ENCODE peak calls at places on chromosomes 12 and 14, in nine cellular contexts. One of them, this sample, is unnamed.

GRCh38 chr12:131530041-131530332 is 180.9 kb upstream of the SFSWAP start:
- DNase-seq in testis: no peak
- DNase-seq in suprapubic skin: no peak
- DNase-seq in upper lobe of right lung: no peak
- DNase-seq in tibial artery: no peak
- DNase-seq in OCI-LY7: no peak
- DNase-seq in mesendoderm: no peak
- DNase-seq in tibial nerve: no peak
- DNase-seq in gastrocnemius medialis: no peak
- DNase-seq in this sample: no peak

GRCh38 chr12:2772370-2772769 is 22.4 kb upstream of the FKBP4 start:
- DNase-seq in testis: no peak
- DNase-seq in suprapubic skin: no peak
- DNase-seq in upper lobe of right lung: no peak
- DNase-seq in tibial artery: no peak
- DNase-seq in OCI-LY7: no peak
- DNase-seq in mesendoderm: no peak
- DNase-seq in tibial nerve: no peak
- DNase-seq in gastrocnemius medialis: no peak
- DNase-seq in this sample: no peak

GRCh38 chr12:131056626-131057025 is 102.9 kb downstream of the ADGRD1 start:
- DNase-seq in testis: no peak
- DNase-seq in suprapubic skin: no peak
- DNase-seq in upper lobe of right lung: no peak
- DNase-seq in tibial artery: no peak
- DNase-seq in OCI-LY7: no peak
- DNase-seq in mesendoderm: no peak
- DNase-seq in tibial nerve: peak; percentile 10
- DNase-seq in gastrocnemius medialis: no peak
- DNase-seq in this sample: no peak

GRCh38 chr12:53221203-53222076 is 10.6 kb downstream of the RARG start:
- DNase-seq in testis: peak; percentile 64
- DNase-seq in suprapubic skin: peak; percentile 85
- DNase-seq in upper lobe of right lung: peak; percentile 92
- DNase-seq in tibial artery: peak; percentile 55
- DNase-seq in OCI-LY7: peak; percentile 65
- DNase-seq in mesendoderm: peak; percentile 82
- DNase-seq in tibial nerve: peak; percentile 39
- DNase-seq in gastrocnemius medialis: peak; percentile 47
- DNase-seq in this sample: peak; percentile 56

GRCh38 chr14:91317381-91318313 is 73.1 kb upstream of the GPR68 start:
- DNase-seq in testis: peak; percentile 80
- DNase-seq in suprapubic skin: peak; percentile 82
- DNase-seq in upper lobe of right lung: peak; percentile 93
- DNase-seq in tibial artery: peak; percentile 42
- DNase-seq in OCI-LY7: peak; percentile 53
- DNase-seq in mesendoderm: no peak
- DNase-seq in tibial nerve: no peak
- DNase-seq in gastrocnemius medialis: no peak
- DNase-seq in this sample: peak; percentile 75

GRCh38 chr12:101707131-101707782 is 9.8 kb downstream of the CHPT1 start:
- DNase-seq in testis: no peak
- DNase-seq in suprapubic skin: no peak
- DNase-seq in upper lobe of right lung: no peak
- DNase-seq in tibial artery: no peak
- DNase-seq in OCI-LY7: no peak
- DNase-seq in mesendoderm: no peak
- DNase-seq in tibial nerve: no peak
- DNase-seq in gastrocnemius medialis: no peak
- DNase-seq in this sample: no peak

GRCh38 chr12:55935742-55936151 is 4.8 kb downstream of the DGKA start:
- DNase-seq in testis: peak; percentile 33
- DNase-seq in suprapubic skin: no peak
- DNase-seq in upper lobe of right lung: peak; percentile 66
- DNase-seq in tibial artery: no peak
- DNase-seq in OCI-LY7: no peak
- DNase-seq in mesendoderm: no peak
- DNase-seq in tibial nerve: no peak
- DNase-seq in gastrocnemius medialis: no peak
- DNase-seq in this sample: no peak

GRCh38 chr14:91241848-91242247 is 2.7 kb downstream of the GPR68 start:
- DNase-seq in testis: no peak
- DNase-seq in suprapubic skin: no peak
- DNase-seq in upper lobe of right lung: no peak
- DNase-seq in tibial artery: no peak
- DNase-seq in OCI-LY7: peak; percentile 88
- DNase-seq in mesendoderm: no peak
- DNase-seq in tibial nerve: no peak
- DNase-seq in gastrocnemius medialis: no peak
- DNase-seq in this sample: no peak

GRCh38 chr12:96906498-96906848 is 584 bp upstream of the NEDD1 start:
- DNase-seq in testis: no peak
- DNase-seq in suprapubic skin: no peak
- DNase-seq in upper lobe of right lung: no peak
- DNase-seq in tibial artery: no peak
- DNase-seq in OCI-LY7: no peak
- DNase-seq in mesendoderm: no peak
- DNase-seq in tibial nerve: no peak
- DNase-seq in gastrocnemius medialis: no peak
- DNase-seq in this sample: no peak

GRCh38 chr12:13784504-13784903 is 196.9 kb downstream of the GRIN2B start:
- DNase-seq in testis: no peak
- DNase-seq in suprapubic skin: no peak
- DNase-seq in upper lobe of right lung: no peak
- DNase-seq in tibial artery: no peak
- DNase-seq in OCI-LY7: no peak
- DNase-seq in mesendoderm: no peak
- DNase-seq in tibial nerve: no peak
- DNase-seq in gastrocnemius medialis: no peak
- DNase-seq in this sample: no peak

GRCh38 chr14:72614891-72615410 is 278.9 kb downstream of the DPF3 start:
- DNase-seq in testis: no peak
- DNase-seq in suprapubic skin: no peak
- DNase-seq in upper lobe of right lung: no peak
- DNase-seq in tibial artery: no peak
- DNase-seq in OCI-LY7: no peak
- DNase-seq in mesendoderm: no peak
- DNase-seq in tibial nerve: no peak
- DNase-seq in gastrocnemius medialis: no peak
- DNase-seq in this sample: no peak

GRCh38 chr12:127362121-127362520 is 904.8 kb upstream of the TMEM132C start:
- DNase-seq in testis: no peak
- DNase-seq in suprapubic skin: no peak
- DNase-seq in upper lobe of right lung: no peak
- DNase-seq in tibial artery: no peak
- DNase-seq in OCI-LY7: no peak
- DNase-seq in mesendoderm: no peak
- DNase-seq in tibial nerve: no peak
- DNase-seq in gastrocnemius medialis: no peak
- DNase-seq in this sample: no peak

DNA sequence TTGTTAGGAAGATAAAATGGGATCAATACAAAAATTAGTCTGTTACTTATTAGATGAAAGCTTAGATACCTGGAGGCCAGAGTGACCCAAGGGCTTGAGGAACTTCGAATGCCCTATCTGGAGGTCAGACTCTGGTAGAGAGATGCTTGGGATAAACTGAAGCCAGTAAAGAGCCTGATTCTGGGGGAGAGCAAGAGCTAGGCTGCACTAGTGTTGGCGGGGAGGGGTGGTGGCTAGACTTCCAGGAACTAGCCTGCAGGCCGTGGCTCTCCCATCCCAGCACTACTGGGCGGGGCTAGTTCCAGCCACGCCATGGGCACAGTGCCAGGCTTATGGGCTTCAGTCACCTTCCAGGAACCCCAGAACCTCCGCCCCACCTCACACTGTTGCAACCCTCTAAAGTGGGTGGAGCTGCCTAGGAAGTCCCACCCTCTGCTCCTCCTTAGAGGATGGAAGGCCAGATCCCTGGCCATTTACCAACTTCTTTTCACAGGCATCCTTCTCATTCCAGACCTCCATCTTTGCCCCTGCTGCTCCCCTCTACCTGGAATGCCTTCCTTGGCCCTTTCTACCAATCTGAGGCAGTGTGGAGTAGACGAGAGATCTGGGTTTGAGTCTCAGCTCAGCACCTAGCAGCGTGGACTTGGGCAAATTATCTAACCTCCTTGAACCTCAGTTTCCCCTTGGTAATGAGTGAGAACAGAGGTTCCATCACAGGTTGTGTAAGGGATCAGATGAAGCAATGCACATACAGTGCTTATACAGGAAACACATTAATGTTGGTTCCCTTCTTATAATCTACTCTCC is 6.3 kb upstream of the NFE2 start:
- DNase-seq in testis: no peak
- DNase-seq in suprapubic skin: peak; percentile 81
- DNase-seq in upper lobe of right lung: peak; percentile 97
- DNase-seq in tibial artery: peak; percentile 66
- DNase-seq in OCI-LY7: no peak
- DNase-seq in mesendoderm: no peak
- DNase-seq in tibial nerve: peak; percentile 60
- DNase-seq in gastrocnemius medialis: peak; percentile 39
- DNase-seq in this sample: no peak
- H3K4me1 ChIP-seq in testis: no peaks in the 10 kb centered on the region
- H3K4me1 ChIP-seq in suprapubic skin: peaks cover 22% of the 10 kb centered on the region
- H3K4me1 ChIP-seq in upper lobe of right lung: peaks cover 25% of the 10 kb centered on the region
- H3K4me1 ChIP-seq in tibial artery: peaks cover 7% of the 10 kb centered on the region
- H3K4me1 ChIP-seq in OCI-LY7: peaks cover 6% of the 10 kb centered on the region
- H3K4me1 ChIP-seq in mesendoderm: peaks cover 4% of the 10 kb centered on the region
- H3K4me1 ChIP-seq in tibial nerve: no peaks in the 10 kb centered on the region
- H3K4me1 ChIP-seq in gastrocnemius medialis: peaks cover 10% of the 10 kb centered on the region
- H3K4me1 ChIP-seq in this sample: peaks cover 9% of the 10 kb centered on the region

DNA sequence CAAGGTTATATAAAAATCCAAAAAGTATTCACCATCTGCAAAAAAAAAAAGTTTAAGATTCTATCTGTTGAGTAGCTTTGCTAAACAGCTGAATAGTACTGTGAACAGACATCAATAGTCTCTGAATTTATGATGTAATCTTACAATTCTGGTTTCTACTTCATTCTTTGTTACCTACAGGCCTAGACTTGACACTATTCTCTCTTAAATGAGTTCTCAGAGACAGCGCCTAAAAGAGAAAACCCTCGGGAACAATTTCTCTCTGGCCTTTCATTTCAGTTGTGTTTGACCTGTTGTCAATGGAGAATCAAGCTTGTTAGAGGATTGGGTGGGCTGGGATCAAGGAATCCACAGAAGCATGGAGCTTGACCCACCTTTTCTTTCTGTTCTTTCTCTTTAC is 5.9 kb upstream of the TWF1 start:
- DNase-seq in testis: no peak
- DNase-seq in suprapubic skin: no peak
- DNase-seq in upper lobe of right lung: no peak
- DNase-seq in tibial artery: no peak
- DNase-seq in OCI-LY7: no peak
- DNase-seq in mesendoderm: no peak
- DNase-seq in tibial nerve: no peak
- DNase-seq in gastrocnemius medialis: no peak
- DNase-seq in this sample: no peak
- H3K27ac ChIP-seq in testis: no peak overlapping the region
- H3K27ac ChIP-seq in suprapubic skin: peak overlapping the region; percentile 52
- H3K27ac ChIP-seq in upper lobe of right lung: no peak overlapping the region
- H3K27ac ChIP-seq in tibial artery: no peak overlapping the region
- H3K27ac ChIP-seq in OCI-LY7: no peak overlapping the region
- H3K27ac ChIP-seq in mesendoderm: no peak overlapping the region
- H3K27ac ChIP-seq in tibial nerve: no peak overlapping the region
- H3K27ac ChIP-seq in gastrocnemius medialis: no peak overlapping the region
- H3K27ac ChIP-seq in this sample: no peak overlapping the region

GRCh38 chr14:100105357-100106169 is 40.3 kb downstream of the EVL start:
- DNase-seq in testis: no peak
- DNase-seq in suprapubic skin: peak; percentile 59
- DNase-seq in upper lobe of right lung: no peak
- DNase-seq in tibial artery: peak; percentile 50
- DNase-seq in OCI-LY7: no peak
- DNase-seq in mesendoderm: no peak
- DNase-seq in tibial nerve: no peak
- DNase-seq in gastrocnemius medialis: no peak
- DNase-seq in this sample: no peak
- H3K4me1 ChIP-seq in testis: peaks cover 33% of the 10 kb centered on the region
- H3K4me1 ChIP-seq in suprapubic skin: peaks cover 60% of the 10 kb centered on the region
- H3K4me1 ChIP-seq in upper lobe of right lung: peaks cover 62% of the 10 kb centered on the region
- H3K4me1 ChIP-seq in tibial artery: peaks cover 53% of the 10 kb centered on the region
- H3K4me1 ChIP-seq in OCI-LY7: peaks cover 15% of the 10 kb centered on the region
- H3K4me1 ChIP-seq in mesendoderm: no peaks in the 10 kb centered on the region
- H3K4me1 ChIP-seq in tibial nerve: no peaks in the 10 kb centered on the region
- H3K4me1 ChIP-seq in gastrocnemius medialis: peaks cover 40% of the 10 kb centered on the region
- H3K4me1 ChIP-seq in this sample: peaks cover 88% of the 10 kb centered on the region

GRCh38 chr12:108638997-108639822 is 5.5 kb upstream of the SELPLG start:
- DNase-seq in testis: no peak
- DNase-seq in suprapubic skin: peak; percentile 38
- DNase-seq in upper lobe of right lung: no peak
- DNase-seq in tibial artery: no peak
- DNase-seq in OCI-LY7: no peak
- DNase-seq in mesendoderm: no peak
- DNase-seq in tibial nerve: no peak
- DNase-seq in gastrocnemius medialis: no peak
- DNase-seq in this sample: no peak

GRCh38 chr12:108635997-108636808 is 2.5 kb upstream of the SELPLG start:
- DNase-seq in testis: no peak
- DNase-seq in suprapubic skin: peak; percentile 35
- DNase-seq in upper lobe of right lung: no peak
- DNase-seq in tibial artery: no peak
- DNase-seq in OCI-LY7: peak; percentile 74
- DNase-seq in mesendoderm: no peak
- DNase-seq in tibial nerve: no peak
- DNase-seq in gastrocnemius medialis: no peak
- DNase-seq in this sample: no peak

GRCh38 chr12:108637222-108637621 is 3.5 kb upstream of the SELPLG start:
- DNase-seq in testis: no peak
- DNase-seq in suprapubic skin: peak; percentile 46
- DNase-seq in upper lobe of right lung: no peak
- DNase-seq in tibial artery: no peak
- DNase-seq in OCI-LY7: peak; percentile 83
- DNase-seq in mesendoderm: no peak
- DNase-seq in tibial nerve: no peak
- DNase-seq in gastrocnemius medialis: no peak
- DNase-seq in this sample: no peak

GRCh38 chr12:108637631-108638030 is 3.9 kb upstream of the SELPLG start:
- DNase-seq in testis: no peak
- DNase-seq in suprapubic skin: peak; percentile 25
- DNase-seq in upper lobe of right lung: no peak
- DNase-seq in tibial artery: no peak
- DNase-seq in OCI-LY7: peak; percentile 89
- DNase-seq in mesendoderm: no peak
- DNase-seq in tibial nerve: no peak
- DNase-seq in gastrocnemius medialis: no peak
- DNase-seq in this sample: no peak

DNA sequence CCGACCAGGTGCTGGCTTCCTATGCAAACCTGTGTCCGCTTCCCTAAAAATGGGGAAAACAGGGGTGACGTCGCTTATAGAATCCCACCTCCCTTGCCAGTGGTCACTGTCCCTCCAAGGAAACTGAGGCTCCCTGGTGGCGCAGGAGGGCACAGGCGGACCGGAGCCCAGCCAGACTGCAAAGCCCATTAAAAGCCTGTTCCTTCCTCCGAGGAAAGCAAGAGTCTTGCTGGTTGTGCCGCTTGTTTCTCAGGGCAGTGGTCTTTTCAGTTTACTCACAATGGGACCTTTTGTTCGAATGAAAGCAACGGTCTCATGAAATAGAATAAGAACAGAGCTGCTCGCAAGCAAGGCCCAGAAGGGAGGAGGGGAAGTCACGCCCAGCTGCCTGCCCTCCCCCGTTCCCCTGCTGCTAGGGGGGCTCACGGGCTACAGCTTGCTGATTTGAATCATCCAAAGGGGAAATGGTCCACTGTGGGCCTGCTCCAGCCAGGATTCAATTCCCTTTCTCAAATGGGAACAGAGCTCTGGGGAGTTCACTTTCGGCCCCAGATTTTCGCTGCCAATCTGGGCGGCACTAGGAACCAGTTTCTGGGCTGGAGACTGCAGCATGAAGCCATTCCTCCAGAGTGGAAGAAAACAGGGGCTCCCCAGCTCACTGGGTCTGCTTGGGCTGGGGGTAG is 4.6 kb upstream of the SELPLG start:
- DNase-seq in testis: no peak
- DNase-seq in suprapubic skin: peak; percentile 61
- DNase-seq in upper lobe of right lung: peak; percentile 72
- DNase-seq in tibial artery: peak; percentile 41
- DNase-seq in OCI-LY7: peak; percentile 77
- DNase-seq in mesendoderm: no peak
- DNase-seq in tibial nerve: no peak
- DNase-seq in gastrocnemius medialis: no peak
- DNase-seq in this sample: no peak
- H3K27ac ChIP-seq in testis: peak overlapping the region; percentile 53
- H3K27ac ChIP-seq in suprapubic skin: peak overlapping the region; percentile 47
- H3K27ac ChIP-seq in upper lobe of right lung: peak overlapping the region; percentile 65
- H3K27ac ChIP-seq in tibial artery: no peak overlapping the region
- H3K27ac ChIP-seq in OCI-LY7: peak overlapping the region; percentile 99
- H3K27ac ChIP-seq in mesendoderm: peak overlapping the region; percentile 48
- H3K27ac ChIP-seq in tibial nerve: peak overlapping the region; percentile 63
- H3K27ac ChIP-seq in gastrocnemius medialis: peak overlapping the region; percentile 6
- H3K27ac ChIP-seq in this sample: no peak overlapping the region